ENCODE peak calls at places on chromosomes 3 and 15, in eight cellular contexts. S is WTC11, Q is body of pancreas, X is NB4, B is osteocyte, I is HFFc6, T is astrocyte of the spinal cord, C is Panc1. L is an unnamed sample.

GRCh38 chr3:53890726-53891499 is 746 bp downstream of the SELENOK start:
- DNase-seq in S (no peak), Q (peak; percentile 72), X (peak; percentile 34), B (no peak), I (no peak), T (peak; percentile 33), C (no peak), L (no peak)

GRCh38 chr3:40417845-40418543 is 31.0 kb downstream of the ENTPD3 start:
- DNase-seq in S (no peak), Q (no peak), X (no peak), B (no peak), I (no peak), T (no peak), C (peak; percentile 13), L (no peak)

GRCh38 chr3:63069780-63070540 is 194.7 kb upstream of the CADPS start:
- DNase-seq in S (no peak), Q (peak; percentile 8), X (no peak), B (no peak), I (no peak), T (no peak), C (no peak), L (no peak)

GRCh38 chr3:156751461-156752025 is 74.6 kb upstream of the LEKR1 start:
- DNase-seq in S (peak; percentile 78), Q (no peak), X (peak; percentile 60), B (peak; percentile 92), I (peak; percentile 95), T (peak; percentile 95), C (no peak), L (no peak)

GRCh38 chr15:100111103-100112060 is 230.4 kb downstream of the ADAMTS17 start:
- DNase-seq in S (no peak), Q (peak; percentile 23), X (peak; percentile 96), B (no peak), I (peak; percentile 4), T (peak; percentile 87), C (no peak), L (peak; percentile 57)

GRCh38 chr3:125356140-125357026 is 18.7 kb downstream of the ZNF148 start:
- DNase-seq in S (no peak), Q (no peak), X (no peak), B (no peak), I (no peak), T (no peak), C (no peak), L (no peak)

GRCh38 chr3:57597240-57597972 is at the start of gene ARF4:
- DNase-seq in S (peak; percentile 99), Q (peak; percentile 100), X (peak; percentile 99), B (peak; percentile 100), I (peak; percentile 100), T (peak; percentile 100), C (peak; percentile 94), L (peak; percentile 99)

GRCh38 chr15:39270221-39270835 is 310.6 kb upstream of the THBS1 start:
- DNase-seq in S (no peak), Q (no peak), X (no peak), B (no peak), I (no peak), T (no peak), C (no peak), L (no peak)

GRCh38 chr3:5607581-5607980 is 420.1 kb downstream of the EDEM1 start:
- DNase-seq in S (no peak), Q (no peak), X (no peak), B (no peak), I (no peak), T (no peak), C (no peak), L (no peak)

GRCh38 chr3:159172473-159172872 is 370.6 kb downstream of the MFSD1 start:
- DNase-seq in S (no peak), Q (no peak), X (no peak), B (no peak), I (no peak), T (no peak), C (no peak), L (no peak)

GRCh38 chr3:159170436-159171003 is 368.7 kb downstream of the MFSD1 start:
- DNase-seq in S (no peak), Q (no peak), X (no peak), B (no peak), I (peak; percentile 70), T (peak; percentile 80), C (no peak), L (no peak)

GRCh38 chr3:159168788-159169187 is 366.9 kb downstream of the MFSD1 start:
- DNase-seq in S (no peak), Q (no peak), X (no peak), B (no peak), I (no peak), T (no peak), C (no peak), L (no peak)

GRCh38 chr3:159171333-159171732 is 369.5 kb downstream of the MFSD1 start:
- DNase-seq in S (no peak), Q (no peak), X (no peak), B (no peak), I (no peak), T (no peak), C (no peak), L (no peak)

DNA sequence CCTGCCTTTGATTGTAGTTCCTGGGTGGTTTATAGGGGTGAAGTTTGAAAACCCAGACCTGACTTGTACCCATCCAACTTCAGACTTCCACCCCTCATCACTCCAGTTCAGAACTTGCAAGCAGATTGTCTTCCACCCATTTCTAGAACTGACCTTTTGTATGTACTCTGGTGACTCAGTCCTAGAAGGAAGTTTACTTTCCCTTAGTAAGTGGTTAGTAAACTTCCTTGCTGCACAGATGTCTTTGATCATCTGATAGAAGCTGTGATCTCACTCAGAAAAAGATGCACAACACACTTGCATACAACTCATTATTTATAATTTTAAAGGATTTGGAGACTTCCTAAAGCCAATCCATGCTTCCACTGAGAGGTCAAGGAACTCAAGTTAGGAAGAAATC is 368.0 kb downstream of the MFSD1 start:
- DNase-seq in S (no peak), Q (no peak), X (no peak), B (no peak), I (peak; percentile 78), T (peak; percentile 83), C (peak; percentile 72), L (peak; percentile 25)
- TF ChIP-seq CTCF in S (no peak), Q (no peak), X (no peak), B (no peak), I (no peak), T (no peak), C (no peak), L (no peak)

DNA sequence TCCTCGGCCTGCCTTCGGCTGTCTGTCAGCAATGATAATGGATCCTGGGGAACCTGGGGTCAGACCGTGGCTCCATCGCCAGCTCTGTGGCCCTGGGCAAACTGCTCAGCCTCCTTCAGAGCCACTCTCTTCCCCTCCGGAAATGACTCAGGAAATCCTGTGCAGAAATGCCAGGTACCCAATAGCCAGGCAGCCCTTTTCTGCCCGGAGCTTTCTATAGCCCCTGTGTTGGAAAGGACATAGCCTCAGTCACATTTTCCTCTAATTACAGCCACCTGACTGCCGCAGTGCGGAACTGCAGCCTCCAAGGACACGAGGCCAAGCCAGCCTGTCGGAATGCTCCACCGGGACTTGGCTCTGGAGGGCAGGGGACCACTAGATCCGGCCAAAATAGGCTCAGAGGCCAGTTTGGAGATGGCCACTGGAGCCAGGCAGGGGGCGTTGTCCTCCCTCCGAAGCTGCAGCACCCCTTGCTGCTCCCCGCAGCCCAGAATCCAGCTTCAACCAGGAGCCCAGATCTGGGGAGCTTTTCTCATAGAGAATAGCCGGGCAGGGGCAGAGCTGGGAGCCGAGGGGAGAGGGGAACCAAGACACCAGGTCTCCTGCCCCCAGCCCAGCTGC is 11.6 kb upstream of the ZXDC start:
- DNase-seq in S (peak; percentile 62), Q (peak; percentile 25), X (peak; percentile 85), B (no peak), I (peak; percentile 25), T (no peak), C (no peak), L (no peak)
- TF ChIP-seq CTCF in S (no peak), Q (no peak), X (peak; percentile 22), B (peak; percentile 26), I (peak; percentile 51), T (no peak), C (no peak), L (peak; percentile 17)

GRCh38 chr15:28885630-28886430 is at the start of gene APBA2:
- DNase-seq in S (peak; percentile 57), Q (peak; percentile 36), X (peak; percentile 65), B (no peak), I (no peak), T (peak; percentile 37), C (no peak), L (no peak)
- TF ChIP-seq CTCF in S (no peak), Q (no peak), X (no peak), B (no peak), I (no peak), T (peak; percentile 18), C (no peak), L (no peak)

GRCh38 chr3:138097192-138097829 is 18.1 kb downstream of the DZIP1L start:
- DNase-seq in S (peak; percentile 68), Q (no peak), X (peak; percentile 11), B (no peak), I (no peak), T (no peak), C (no peak), L (peak; percentile 71)
- TF ChIP-seq CTCF in S (peak; percentile 30), Q (no peak), X (peak; percentile 54), B (peak; percentile 48), I (peak; percentile 68), T (peak; percentile 56), C (peak; percentile 77), L (peak; percentile 76)

GRCh38 chr3:195893516-195893915 is 14.8 kb downstream of the TNK2 start:
- DNase-seq in S (no peak), Q (no peak), X (no peak), B (no peak), I (no peak), T (no peak), C (no peak), L (no peak)

GRCh38 chr3:195893916-195894315 is 14.4 kb downstream of the TNK2 start:
- DNase-seq in S (no peak), Q (no peak), X (no peak), B (no peak), I (no peak), T (no peak), C (no peak), L (no peak)

GRCh38 chr3:195895900-195896360 is 12.4 kb downstream of the TNK2 start:
- DNase-seq in S (peak; percentile 48), Q (peak; percentile 69), X (peak; percentile 75), B (no peak), I (peak; percentile 25), T (no peak), C (no peak), L (peak; percentile 66)

GRCh38 chr3:195896361-195897080 is 11.8 kb downstream of the TNK2 start:
- DNase-seq in S (no peak), Q (no peak), X (no peak), B (no peak), I (peak; percentile 84), T (peak; percentile 78), C (no peak), L (no peak)

GRCh38 chr3:195895078-195895899 is 13.1 kb downstream of the TNK2 start:
- DNase-seq in S (no peak), Q (no peak), X (peak; percentile 72), B (no peak), I (peak; percentile 33), T (no peak), C (no peak), L (peak; percentile 72)
- TF ChIP-seq CTCF in S (no peak), Q (no peak), X (peak; percentile 54), B (no peak), I (no peak), T (peak; percentile 59), C (no peak), L (peak; percentile 82)

L was measured in Calu3.